ENCODE peak calls at places on chromosomes 7 and 10, in eight cellular contexts. T, B, Z, M, J, Y, S and V are unnamed samples.

GRCh38 chr7:31027161-31027965 is 24.7 kb upstream of the ADCYAP1R1 start:
- DNase-seq in Z (no peak), M (no peak), Y (peak; percentile 48), S (peak; percentile 85), T (no peak), J (no peak), B (no peak), V (peak; percentile 58)

GRCh38 chr10:126953886-126954285 is 48.7 kb downstream of the DOCK1 start:
- DNase-seq in Y (no peak), J (no peak), T (no peak), S (no peak), B (no peak), Z (no peak), M (no peak), V (no peak)

GRCh38 chr7:17546206-17546998 is 247.9 kb downstream of the AHR start:
- DNase-seq in B (no peak), S (no peak), Z (no peak), M (no peak), J (no peak), T (no peak), Y (no peak), V (no peak)

GRCh38 chr7:129746857-129747529 is 135.5 kb downstream of the NRF1 start:
- DNase-seq in Y (no peak), Z (no peak), B (no peak), M (no peak), T (no peak), J (no peak), S (no peak), V (no peak)

GRCh38 chr7:4789194-4790077 is 14.0 kb downstream of the AP5Z1 start:
- DNase-seq in Z (peak; percentile 60), S (peak; percentile 36), T (no peak), J (no peak), B (no peak), Y (no peak), M (no peak), V (no peak)

GRCh38 chr7:108181073-108181985 is 51.2 kb upstream of the LAMB4 start:
- DNase-seq in B (peak; percentile 30), S (peak; percentile 71), T (no peak), M (peak; percentile 25), Z (no peak), J (peak; percentile 65), Y (peak; percentile 42), V (peak; percentile 92)

GRCh38 chr10:131033166-131034085 is 278.1 kb downstream of the TCERG1L start:
- DNase-seq in J (no peak), M (no peak), Z (no peak), Y (no peak), T (no peak), B (no peak), S (no peak), V (no peak)

GRCh38 chr10:728603-729002 is 39.1 kb upstream of the DIP2C start:
- DNase-seq in J (no peak), Y (no peak), B (no peak), Z (no peak), S (no peak), T (peak; percentile 36), M (no peak), V (no peak)

GRCh38 chr10:1049425-1049958 is 573 bp upstream of the IDI1 start:
- DNase-seq in Y (no peak), Z (no peak), B (no peak), T (no peak), S (no peak), J (no peak), M (no peak), V (peak; percentile 47)

GRCh38 chr10:53667063-53667462 is 894.5 kb upstream of the MBL2 start:
- DNase-seq in Z (no peak), J (no peak), T (no peak), S (no peak), Y (no peak), B (no peak), M (no peak), V (no peak)

GRCh38 chr10:73873843-73874215 is 526 bp downstream of the CAMK2G start:
- DNase-seq in T (peak; percentile 75), S (no peak), Z (no peak), Y (peak; percentile 71), B (no peak), J (no peak), M (no peak), V (no peak)

GRCh38 chr7:66245008-66245407 is 39.9 kb downstream of the TPST1 start:
- DNase-seq in Y (no peak), T (no peak), S (no peak), J (no peak), Z (no peak), B (no peak), M (no peak), V (no peak)